ENCODE peak calls at places on chromosome 18, in four cellular contexts. L, N, M and K are unnamed samples.

GRCh38 chr18:79717555-79718074 is 38.0 kb downstream of the CTDP1 start:
- DNase-seq in L (no peak), N (no peak), M (no peak), K (no peak)

GRCh38 chr18:8241731-8242130 is 367.5 kb upstream of the RAB12 start:
- DNase-seq in N (no peak), L (no peak), M (no peak), K (no peak)

GRCh38 chr18:32610116-32610630 is 139.5 kb upstream of the GAREM1 start:
- DNase-seq in M (no peak), L (no peak), N (no peak), K (no peak)

GRCh38 chr18:13611058-13611615 is 115.2 kb downstream of the FAM210A start:
- DNase-seq in N (no peak), M (no peak), L (no peak), K (peak; percentile 44)

GRCh38 chr18:73742959-73743358 is 404.7 kb downstream of the FBXO15 start:
- DNase-seq in M (no peak), N (no peak), L (no peak), K (no peak)

GRCh38 chr18:42514522-42514921 is 559.5 kb downstream of the PIK3C3 start:
- DNase-seq in M (no peak), N (no peak), L (no peak), K (no peak)

GRCh38 chr18:55047546-55047945 is 88.3 kb upstream of the CCDC68 start:
- DNase-seq in L (no peak), N (no peak), M (peak; percentile 65), K (no peak)

GRCh38 chr18:66682855-66683322 is 79.0 kb upstream of the CDH19 start:
- DNase-seq in N (no peak), L (no peak), M (peak; percentile 9), K (peak; percentile 48)

GRCh38 chr18:35755369-35755768 is 173.8 kb downstream of the GALNT1 start:
- DNase-seq in L (no peak), M (peak; percentile 43), N (no peak), K (no peak)

GRCh38 chr18:11502368-11502767 is 107.0 kb upstream of the SLC35G4 start:
- DNase-seq in M (no peak), N (no peak), L (no peak), K (no peak)

GRCh38 chr18:24071029-24071428 is 56.5 kb downstream of the TTC39C start:
- DNase-seq in L (no peak), N (no peak), M (no peak), K (no peak)

GRCh38 chr18:10798727-10799435 is 273.1 kb downstream of the NAPG start:
- DNase-seq in M (peak; percentile 51), N (no peak), L (no peak), K (no peak)

GRCh38 chr18:9242987-9243386 is 91.6 kb upstream of the TWSG1 start:
- DNase-seq in N (no peak), L (no peak), M (no peak), K (no peak)

GRCh38 chr18:63205791-63206252 is 113.7 kb downstream of the BCL2 start:
- DNase-seq in L (no peak), N (no peak), M (no peak), K (no peak)

GRCh38 chr18:57058734-57059133 is 88.2 kb upstream of the BOD1L2 start:
- DNase-seq in L (no peak), M (no peak), N (no peak), K (no peak)

GRCh38 chr18:10431680-10432079 is 22.8 kb upstream of the APCDD1 start:
- DNase-seq in M (no peak), N (no peak), L (no peak), K (no peak)